ENCODE peak calls at places on chromosomes 3 and 15, in seven cellular contexts. V, Y, E, F, Z, H and C are unnamed samples.

GRCh38 chr3:146581877-146582508 is 23.2 kb downstream of the PLSCR5 start:
- DNase-seq in Y (no peak), H (no peak), V (no peak), F (peak; percentile 34), Z (no peak), E (peak; percentile 13), C (peak; percentile 33)

GRCh38 chr3:171548918-171549317 is 88.7 kb upstream of the TNIK start:
- DNase-seq in F (peak; percentile 18), Y (no peak), Z (no peak), V (no peak), H (no peak), E (no peak), C (no peak)

GRCh38 chr15:68733666-68734065 is 87.0 kb downstream of the ANP32A start:
- DNase-seq in Y (no peak), F (no peak), V (no peak), H (no peak), Z (no peak), E (no peak), C (no peak)

GRCh38 chr3:116056280-116056679 is 389.0 kb downstream of the LSAMP start:
- DNase-seq in E (no peak), Z (no peak), V (no peak), Y (no peak), H (no peak), F (no peak), C (no peak)

GRCh38 chr3:98657429-98657828 is 64.0 kb upstream of the CPOX start:
- DNase-seq in Z (no peak), Y (peak; percentile 81), F (no peak), V (no peak), E (peak; percentile 36), H (no peak), C (peak; percentile 2)

GRCh38 chr15:31079519-31079918 is 22.0 kb downstream of the TRPM1 start:
- DNase-seq in Y (no peak), F (peak; percentile 87), H (no peak), E (no peak), Z (peak; percentile 48), V (no peak), C (peak; percentile 23)

GRCh38 chr15:70451861-70452653 is 311.3 kb downstream of the UACA start:
- DNase-seq in H (no peak), Y (no peak), F (no peak), E (no peak), V (no peak), Z (no peak), C (no peak)

GRCh38 chr15:62848631-62849050 is 193.9 kb upstream of the TPM1 start:
- DNase-seq in H (no peak), V (no peak), Y (no peak), F (peak; percentile 48), Z (no peak), E (peak; percentile 74), C (no peak)

GRCh38 chr3:119582178-119582577 is 2.9 kb downstream of the ADPRH start:
- DNase-seq in Y (no peak), F (peak; percentile 43), Z (no peak), H (no peak), E (no peak), V (no peak), C (no peak)

GRCh38 chr3:143697975-143698374 is 150.3 kb downstream of the SLC9A9 start:
- DNase-seq in V (no peak), Z (no peak), F (no peak), H (no peak), E (peak; percentile 18), Y (no peak), C (no peak)
- TF ChIP-seq CTCF in V (no peak), Z (no peak), F (no peak), H (no peak), E (no peak), Y (no peak), C (no peak)

GRCh38 chr3:109927161-109927560 is 589.8 kb upstream of the DPPA4 start:
- DNase-seq in Z (peak; percentile 83), F (peak; percentile 98), V (no peak), E (peak; percentile 92), H (no peak), Y (no peak), C (peak; percentile 96)
- H3K27ac ChIP-seq in Z (peak overlapping the region; percentile 25), F (peak overlapping the region; percentile 13), V (no peak overlapping the region), E (peak overlapping the region; percentile 91), H (no peak overlapping the region), Y (no peak overlapping the region), C (peak overlapping the region; percentile 88)

GRCh38 chr15:98549003-98549402 is 99.3 kb upstream of the IGF1R start:
- DNase-seq in V (no peak), F (no peak), Z (no peak), H (no peak), E (no peak), Y (no peak), C (no peak)
- H3K4me3 ChIP-seq in V (no peak overlapping the region), F (peak overlapping the region; percentile 24), Z (peak overlapping the region; percentile 63), H (peak overlapping the region; percentile 74), E (peak overlapping the region; percentile 60), Y (peak overlapping the region; percentile 33), C (peak overlapping the region; percentile 58)

GRCh38 chr15:44011238-44011873 is 183.7 kb downstream of the FRMD5 start:
- DNase-seq in Y (no peak), Z (no peak), V (no peak), H (no peak), E (no peak), F (no peak), C (no peak)

GRCh38 chr15:44010114-44010513 is 183.3 kb downstream of the WDR76 start:
- DNase-seq in Z (peak; percentile 38), F (peak; percentile 83), E (no peak), H (no peak), V (no peak), Y (no peak), C (no peak)

GRCh38 chr15:44009056-44009455 is 182.3 kb downstream of the WDR76 start:
- DNase-seq in Y (no peak), F (peak; percentile 82), Z (peak; percentile 20), V (no peak), H (no peak), E (peak; percentile 22), C (no peak)
- TF ChIP-seq CTCF in Y (no peak), F (no peak), Z (no peak), V (no peak), H (no peak), E (no peak), C (no peak)